ENCODE peak calls at places on chromosomes 3 and 15, in ten cellular contexts. One of them, this sample, is unnamed.

GRCh38 chr15:82807920-82808633 is 1.4 kb upstream of the WHAMM start:
- DNase-seq in pancreas: no peak
- DNase-seq in GM23338: peak; percentile 59
- DNase-seq in fibroblast of lung: no peak
- DNase-seq in H9: no peak
- DNase-seq in heart left ventricle: no peak
- DNase-seq in suprapubic skin: no peak
- DNase-seq in mesendoderm: peak; percentile 16
- DNase-seq in cardiac muscle cell: no peak
- DNase-seq in A549: no peak
- DNase-seq in this sample: no peak

GRCh38 chr3:85571835-85572234 is 613.0 kb downstream of the CADM2 start:
- DNase-seq in pancreas: no peak
- DNase-seq in GM23338: no peak
- DNase-seq in fibroblast of lung: peak; percentile 40
- DNase-seq in H9: no peak
- DNase-seq in heart left ventricle: no peak
- DNase-seq in suprapubic skin: no peak
- DNase-seq in mesendoderm: no peak
- DNase-seq in cardiac muscle cell: peak; percentile 31
- DNase-seq in A549: no peak
- DNase-seq in this sample: no peak

GRCh38 chr3:53806182-53807116 is 39.8 kb downstream of the CHDH start:
- DNase-seq in pancreas: peak; percentile 70
- DNase-seq in GM23338: no peak
- DNase-seq in fibroblast of lung: peak; percentile 88
- DNase-seq in H9: no peak
- DNase-seq in heart left ventricle: no peak
- DNase-seq in suprapubic skin: peak; percentile 73
- DNase-seq in mesendoderm: no peak
- DNase-seq in cardiac muscle cell: peak; percentile 54
- DNase-seq in A549: peak; percentile 17
- DNase-seq in this sample: no peak

GRCh38 chr3:159854500-159855124 is 134.0 kb upstream of the IL12A start:
- DNase-seq in pancreas: no peak
- DNase-seq in GM23338: no peak
- DNase-seq in fibroblast of lung: peak; percentile 99
- DNase-seq in H9: no peak
- DNase-seq in heart left ventricle: no peak
- DNase-seq in suprapubic skin: no peak
- DNase-seq in mesendoderm: peak; percentile 90
- DNase-seq in cardiac muscle cell: peak; percentile 80
- DNase-seq in A549: peak; percentile 69
- DNase-seq in this sample: peak; percentile 94

GRCh38 chr3:33218446-33219174 is at the start of gene SUSD5:
- DNase-seq in pancreas: no peak
- DNase-seq in GM23338: peak; percentile 81
- DNase-seq in fibroblast of lung: peak; percentile 72
- DNase-seq in H9: peak; percentile 63
- DNase-seq in heart left ventricle: peak; percentile 58
- DNase-seq in suprapubic skin: no peak
- DNase-seq in mesendoderm: peak; percentile 73
- DNase-seq in cardiac muscle cell: peak; percentile 53
- DNase-seq in A549: peak; percentile 61
- DNase-seq in this sample: no peak

GRCh38 chr3:67791620-67792019 is 137.2 kb upstream of the SUCLG2 start:
- DNase-seq in pancreas: no peak
- DNase-seq in GM23338: no peak
- DNase-seq in fibroblast of lung: no peak
- DNase-seq in H9: no peak
- DNase-seq in heart left ventricle: no peak
- DNase-seq in suprapubic skin: no peak
- DNase-seq in mesendoderm: no peak
- DNase-seq in cardiac muscle cell: no peak
- DNase-seq in A549: no peak
- DNase-seq in this sample: no peak

GRCh38 chr15:90650117-90650955 is 66.8 kb upstream of the BLM start:
- DNase-seq in pancreas: no peak
- DNase-seq in GM23338: no peak
- DNase-seq in fibroblast of lung: peak; percentile 52
- DNase-seq in H9: no peak
- DNase-seq in heart left ventricle: no peak
- DNase-seq in suprapubic skin: no peak
- DNase-seq in mesendoderm: peak; percentile 26
- DNase-seq in cardiac muscle cell: peak; percentile 52
- DNase-seq in A549: no peak
- DNase-seq in this sample: no peak

GRCh38 chr3:99825239-99825638 is 7.6 kb downstream of the CMSS1 start:
- DNase-seq in pancreas: no peak
- DNase-seq in GM23338: no peak
- DNase-seq in fibroblast of lung: peak; percentile 66
- DNase-seq in H9: no peak
- DNase-seq in heart left ventricle: no peak
- DNase-seq in suprapubic skin: no peak
- DNase-seq in mesendoderm: no peak
- DNase-seq in cardiac muscle cell: peak; percentile 16
- DNase-seq in A549: no peak
- DNase-seq in this sample: no peak

GRCh38 chr15:84734794-84735479 is 13.5 kb upstream of the ZNF592 start:
- DNase-seq in pancreas: peak; percentile 79
- DNase-seq in GM23338: peak; percentile 98
- DNase-seq in fibroblast of lung: peak; percentile 83
- DNase-seq in H9: peak; percentile 93
- DNase-seq in heart left ventricle: no peak
- DNase-seq in suprapubic skin: no peak
- DNase-seq in mesendoderm: peak; percentile 99
- DNase-seq in cardiac muscle cell: peak; percentile 48
- DNase-seq in A549: peak; percentile 93
- DNase-seq in this sample: no peak

GRCh38 chr3:45832691-45833090 is 9.2 kb downstream of the LZTFL1 start:
- DNase-seq in pancreas: no peak
- DNase-seq in GM23338: peak; percentile 45
- DNase-seq in fibroblast of lung: no peak
- DNase-seq in H9: no peak
- DNase-seq in heart left ventricle: no peak
- DNase-seq in suprapubic skin: no peak
- DNase-seq in mesendoderm: peak; percentile 40
- DNase-seq in cardiac muscle cell: peak; percentile 17
- DNase-seq in A549: peak; percentile 37
- DNase-seq in this sample: no peak

DNA sequence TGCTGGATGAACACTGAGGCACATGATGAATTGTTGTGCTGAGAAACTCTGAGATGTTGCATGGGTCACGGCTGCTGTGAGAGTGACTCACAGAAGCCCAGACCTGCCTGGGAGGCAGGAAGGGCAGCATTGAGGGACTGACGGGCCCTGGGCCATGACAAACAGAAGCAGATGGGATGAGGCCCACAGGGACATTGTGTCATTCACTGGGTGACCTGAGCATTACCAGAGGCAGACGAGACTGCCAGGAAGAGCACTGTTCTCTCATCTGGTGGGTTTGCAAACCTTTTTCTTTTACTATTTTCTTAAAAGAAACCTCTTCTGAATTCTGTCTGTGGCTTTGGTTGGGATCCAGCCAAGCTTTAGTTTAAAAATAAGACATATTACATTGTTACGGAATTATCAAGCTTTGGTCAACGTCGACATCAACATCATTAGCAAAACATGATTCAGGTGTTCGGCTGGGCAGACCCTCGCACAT is 67.8 kb downstream of the BDH1 start:
- DNase-seq in pancreas: no peak
- DNase-seq in GM23338: no peak
- DNase-seq in fibroblast of lung: peak; percentile 99
- DNase-seq in H9: no peak
- DNase-seq in heart left ventricle: peak; percentile 75
- DNase-seq in suprapubic skin: no peak
- DNase-seq in mesendoderm: no peak
- DNase-seq in cardiac muscle cell: peak; percentile 92
- DNase-seq in A549: peak; percentile 79
- DNase-seq in this sample: peak; percentile 81
- H3K4me1 ChIP-seq in pancreas: no peaks in the 10 kb centered on the region
- H3K4me1 ChIP-seq in GM23338: peaks cover 7% of the 10 kb centered on the region
- H3K4me1 ChIP-seq in fibroblast of lung: peaks cover 7% of the 10 kb centered on the region
- H3K4me1 ChIP-seq in H9: no peaks in the 10 kb centered on the region
- H3K4me1 ChIP-seq in heart left ventricle: no peaks in the 10 kb centered on the region
- H3K4me1 ChIP-seq in suprapubic skin: peaks cover 27% of the 10 kb centered on the region
- H3K4me1 ChIP-seq in mesendoderm: peaks cover 2% of the 10 kb centered on the region
- H3K4me1 ChIP-seq in cardiac muscle cell: no peaks in the 10 kb centered on the region
- H3K4me1 ChIP-seq in A549: peaks cover 47% of the 10 kb centered on the region
- H3K4me1 ChIP-seq in this sample: no peaks in the 10 kb centered on the region

GRCh38 chr15:73979636-73980035 is 12.5 kb downstream of the STOML1 start:
- DNase-seq in pancreas: no peak
- DNase-seq in GM23338: no peak
- DNase-seq in fibroblast of lung: no peak
- DNase-seq in H9: no peak
- DNase-seq in heart left ventricle: no peak
- DNase-seq in suprapubic skin: peak; percentile 4
- DNase-seq in mesendoderm: no peak
- DNase-seq in cardiac muscle cell: no peak
- DNase-seq in A549: no peak
- DNase-seq in this sample: no peak
- H3K4me1 ChIP-seq in pancreas: peaks cover 12% of the 10 kb centered on the region
- H3K4me1 ChIP-seq in GM23338: no peaks in the 10 kb centered on the region
- H3K4me1 ChIP-seq in fibroblast of lung: peaks cover 32% of the 10 kb centered on the region
- H3K4me1 ChIP-seq in H9: no peaks in the 10 kb centered on the region
- H3K4me1 ChIP-seq in heart left ventricle: peaks cover 40% of the 10 kb centered on the region
- H3K4me1 ChIP-seq in suprapubic skin: peaks cover 39% of the 10 kb centered on the region
- H3K4me1 ChIP-seq in mesendoderm: no peaks in the 10 kb centered on the region
- H3K4me1 ChIP-seq in cardiac muscle cell: peaks cover 9% of the 10 kb centered on the region
- H3K4me1 ChIP-seq in A549: peaks cover 14% of the 10 kb centered on the region
- H3K4me1 ChIP-seq in this sample: peaks cover 10% of the 10 kb centered on the region

GRCh38 chr15:91942676-91943417 is 89.3 kb downstream of the SLCO3A1 start:
- DNase-seq in pancreas: peak; percentile 80
- DNase-seq in GM23338: no peak
- DNase-seq in fibroblast of lung: peak; percentile 85
- DNase-seq in H9: no peak
- DNase-seq in heart left ventricle: no peak
- DNase-seq in suprapubic skin: peak; percentile 86
- DNase-seq in mesendoderm: no peak
- DNase-seq in cardiac muscle cell: peak; percentile 97
- DNase-seq in A549: peak; percentile 84
- DNase-seq in this sample: no peak

GRCh38 chr15:91939432-91939831 is 85.9 kb downstream of the SLCO3A1 start:
- DNase-seq in pancreas: no peak
- DNase-seq in GM23338: no peak
- DNase-seq in fibroblast of lung: no peak
- DNase-seq in H9: no peak
- DNase-seq in heart left ventricle: peak; percentile 80
- DNase-seq in suprapubic skin: no peak
- DNase-seq in mesendoderm: no peak
- DNase-seq in cardiac muscle cell: no peak
- DNase-seq in A549: no peak
- DNase-seq in this sample: no peak

GRCh38 chr15:91944334-91944733 is 90.8 kb downstream of the SLCO3A1 start:
- DNase-seq in pancreas: no peak
- DNase-seq in GM23338: no peak
- DNase-seq in fibroblast of lung: no peak
- DNase-seq in H9: no peak
- DNase-seq in heart left ventricle: no peak
- DNase-seq in suprapubic skin: no peak
- DNase-seq in mesendoderm: no peak
- DNase-seq in cardiac muscle cell: no peak
- DNase-seq in A549: no peak
- DNase-seq in this sample: no peak

GRCh38 chr15:91941871-91942270 is 88.4 kb downstream of the SLCO3A1 start:
- DNase-seq in pancreas: no peak
- DNase-seq in GM23338: no peak
- DNase-seq in fibroblast of lung: no peak
- DNase-seq in H9: no peak
- DNase-seq in heart left ventricle: no peak
- DNase-seq in suprapubic skin: no peak
- DNase-seq in mesendoderm: no peak
- DNase-seq in cardiac muscle cell: peak; percentile 42
- DNase-seq in A549: no peak
- DNase-seq in this sample: no peak

DNA sequence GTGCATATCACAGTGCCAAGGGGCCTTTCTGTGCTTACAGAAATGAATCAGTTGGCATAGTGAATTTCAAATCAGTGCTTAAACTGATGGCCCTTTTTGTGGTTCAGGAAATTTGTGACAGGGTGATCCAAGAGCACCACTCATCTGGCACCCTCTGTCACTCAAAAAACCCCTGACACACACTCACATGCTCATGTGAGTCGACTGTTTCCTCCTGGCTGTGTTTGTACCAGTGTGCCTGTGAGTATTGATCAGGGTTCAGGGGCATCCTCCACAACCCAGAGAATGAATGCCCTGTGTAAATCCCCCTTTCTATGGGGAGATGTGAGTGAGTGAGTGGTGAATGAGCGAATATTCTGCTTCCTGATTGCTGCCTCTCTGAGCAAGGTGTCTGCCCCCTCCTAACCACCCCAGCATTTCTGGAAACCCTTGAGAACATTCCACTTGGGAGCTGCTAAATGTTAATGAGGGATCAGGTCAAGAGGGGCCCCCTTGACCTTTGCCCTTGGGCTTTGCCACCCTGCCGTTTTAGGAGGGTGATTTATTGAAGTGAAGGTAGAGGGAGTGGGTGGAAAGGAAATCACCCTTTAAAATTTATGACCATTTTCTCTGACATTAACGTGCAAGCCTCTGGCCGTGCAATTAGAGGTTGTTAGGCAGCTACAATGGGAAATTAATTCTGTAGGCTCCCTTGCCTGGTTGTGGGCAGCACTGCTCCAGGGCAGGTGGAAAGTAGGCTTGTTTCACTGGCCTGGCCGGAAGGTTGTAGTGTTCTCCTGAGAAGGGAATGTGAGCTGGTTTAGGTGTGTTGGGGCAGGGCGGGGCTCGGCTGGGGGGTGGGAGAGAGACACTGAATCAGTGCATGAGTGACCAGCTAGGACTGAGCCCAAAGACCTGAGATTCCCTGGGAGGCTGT is 87.2 kb downstream of the SLCO3A1 start:
- DNase-seq in pancreas: no peak
- DNase-seq in GM23338: peak; percentile 27
- DNase-seq in fibroblast of lung: no peak
- DNase-seq in H9: no peak
- DNase-seq in heart left ventricle: no peak
- DNase-seq in suprapubic skin: no peak
- DNase-seq in mesendoderm: no peak
- DNase-seq in cardiac muscle cell: no peak
- DNase-seq in A549: no peak
- DNase-seq in this sample: no peak
- H3K4me1 ChIP-seq in pancreas: peaks cover 25% of the 10 kb centered on the region
- H3K4me1 ChIP-seq in GM23338: peaks cover 26% of the 10 kb centered on the region
- H3K4me1 ChIP-seq in fibroblast of lung: peaks cover 12% of the 10 kb centered on the region
- H3K4me1 ChIP-seq in H9: no peaks in the 10 kb centered on the region
- H3K4me1 ChIP-seq in heart left ventricle: peaks cover 73% of the 10 kb centered on the region
- H3K4me1 ChIP-seq in suprapubic skin: peaks cover 54% of the 10 kb centered on the region
- H3K4me1 ChIP-seq in mesendoderm: peaks cover 2% of the 10 kb centered on the region
- H3K4me1 ChIP-seq in cardiac muscle cell: peaks cover 49% of the 10 kb centered on the region
- H3K4me1 ChIP-seq in A549: peaks cover 41% of the 10 kb centered on the region
- H3K4me1 ChIP-seq in this sample: peaks cover 17% of the 10 kb centered on the region

DNA sequence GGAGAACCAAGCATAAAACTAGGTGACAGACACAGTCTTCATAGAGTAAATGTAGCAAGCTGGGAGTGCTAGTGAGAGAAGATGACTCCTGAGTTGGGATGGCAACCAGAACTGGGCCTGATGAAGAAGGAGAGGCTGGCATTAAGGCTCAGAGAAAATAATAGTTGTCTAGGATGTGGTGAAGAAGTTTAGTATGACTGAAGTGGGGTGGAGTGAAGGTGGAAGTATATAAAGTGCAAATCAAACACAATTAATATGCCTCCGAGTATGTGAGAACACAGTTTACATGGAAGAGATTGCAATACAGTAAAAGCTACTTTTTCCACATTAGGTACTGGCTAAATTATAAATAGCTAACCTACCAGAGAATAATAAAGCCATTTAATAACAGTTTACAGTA is 243.9 kb downstream of the SLC9A9 start:
- DNase-seq in pancreas: no peak
- DNase-seq in GM23338: no peak
- DNase-seq in fibroblast of lung: no peak
- DNase-seq in H9: no peak
- DNase-seq in heart left ventricle: no peak
- DNase-seq in suprapubic skin: no peak
- DNase-seq in mesendoderm: no peak
- DNase-seq in cardiac muscle cell: no peak
- DNase-seq in A549: no peak
- DNase-seq in this sample: no peak
- H3K4me1 ChIP-seq in pancreas: no peaks in the 10 kb centered on the region
- H3K4me1 ChIP-seq in GM23338: peaks cover 17% of the 10 kb centered on the region
- H3K4me1 ChIP-seq in fibroblast of lung: no peaks in the 10 kb centered on the region
- H3K4me1 ChIP-seq in H9: peaks cover 1% of the 10 kb centered on the region
- H3K4me1 ChIP-seq in heart left ventricle: peaks cover 5% of the 10 kb centered on the region
- H3K4me1 ChIP-seq in suprapubic skin: no peaks in the 10 kb centered on the region
- H3K4me1 ChIP-seq in mesendoderm: no peaks in the 10 kb centered on the region
- H3K4me1 ChIP-seq in cardiac muscle cell: peaks cover 4% of the 10 kb centered on the region
- H3K4me1 ChIP-seq in A549: no peaks in the 10 kb centered on the region
- H3K4me1 ChIP-seq in this sample: no peaks in the 10 kb centered on the region

This sample was measured in Panc1.